ENCODE peak calls at places on chromosomes 3 and 15, in nine cellular contexts. A is lung, W is cardiac muscle cell, J is keratinocyte, G is kidney, F is heart left ventricle, V is thoracic aorta, X is pancreas, P is uterus. R is an unnamed sample.
A peak's percentile ranks its signal among the peaks of the same experiment; 100 is the strongest.

GRCh38 chr15:67833504-67834248 is 6.2 kb downstream of the RNU6-1 start:
- DNase-seq in A (no peak), W (peak; percentile 72), J (no peak), G (peak; percentile 79), F (no peak), V (no peak), X (no peak), P (no peak), R (peak; percentile 67)

GRCh38 chr3:127419140-127419539 is 131.3 kb upstream of the PRR20G start:
- DNase-seq in A (peak; percentile 18), W (no peak), J (no peak), G (peak; percentile 15), F (no peak), V (no peak), X (no peak), P (no peak), R (no peak)

GRCh38 chr3:45632956-45633355 is 38.4 kb downstream of the LIMD1 start:
- DNase-seq in A (no peak), W (no peak), J (no peak), G (no peak), F (no peak), V (no peak), X (no peak), P (no peak), R (no peak)

GRCh38 chr15:59998256-59999063 is 5.7 kb upstream of the FOXB1 start:
- DNase-seq in A (no peak), W (no peak), J (no peak), G (no peak), F (no peak), V (no peak), X (no peak), P (no peak), R (no peak)

GRCh38 chr3:171404376-171404982 is 55.7 kb downstream of the TNIK start:
- DNase-seq in A (no peak), W (no peak), J (no peak), G (no peak), F (no peak), V (no peak), X (no peak), P (no peak), R (no peak)

GRCh38 chr3:185988080-185988815 is 50.4 kb upstream of the TRA2B start:
- DNase-seq in A (no peak), W (no peak), J (no peak), G (no peak), F (no peak), V (no peak), X (no peak), P (no peak), R (no peak)

GRCh38 chr15:48062476-48062875 is 58.3 kb upstream of the SLC24A5 start:
- DNase-seq in A (no peak), W (no peak), J (no peak), G (no peak), F (no peak), V (no peak), X (no peak), P (no peak), R (no peak)

GRCh38 chr3:193901007-193901406 is 234.9 kb upstream of the HES1 start:
- DNase-seq in A (no peak), W (no peak), J (no peak), G (no peak), F (no peak), V (no peak), X (no peak), P (no peak), R (no peak)

GRCh38 chr15:76533995-76534394 is 197.4 kb downstream of the ISL2 start:
- DNase-seq in A (no peak), W (no peak), J (no peak), G (no peak), F (no peak), V (no peak), X (no peak), P (no peak), R (no peak)

GRCh38 chr3:73351423-73352071 is 273.2 kb downstream of the PDZRN3 start:
- DNase-seq in A (no peak), W (no peak), J (no peak), G (no peak), F (peak; percentile 64), V (no peak), X (no peak), P (peak; percentile 54), R (no peak)

GRCh38 chr15:96067677-96068076 is 262.8 kb upstream of the NR2F2 start:
- DNase-seq in A (no peak), W (no peak), J (no peak), G (no peak), F (no peak), V (no peak), X (no peak), P (no peak), R (no peak)
- H3K4me3 ChIP-seq in A (no peak overlapping the region), W (no peak overlapping the region), J (no peak overlapping the region), G (no peak overlapping the region), F (no peak overlapping the region), V (no peak overlapping the region), X (no peak overlapping the region), P (no peak overlapping the region), R (no peak overlapping the region)

GRCh38 chr15:97482521-97482920 is 478.0 kb upstream of the ARRDC4 start:
- DNase-seq in A (no peak), W (no peak), J (no peak), G (no peak), F (no peak), V (no peak), X (no peak), P (no peak), R (no peak)
- TF ChIP-seq CTCF in A (no peak), W (no peak), J (no peak), G (no peak), F (no peak), V (no peak), X (no peak), P (no peak), R (no peak)

DNA sequence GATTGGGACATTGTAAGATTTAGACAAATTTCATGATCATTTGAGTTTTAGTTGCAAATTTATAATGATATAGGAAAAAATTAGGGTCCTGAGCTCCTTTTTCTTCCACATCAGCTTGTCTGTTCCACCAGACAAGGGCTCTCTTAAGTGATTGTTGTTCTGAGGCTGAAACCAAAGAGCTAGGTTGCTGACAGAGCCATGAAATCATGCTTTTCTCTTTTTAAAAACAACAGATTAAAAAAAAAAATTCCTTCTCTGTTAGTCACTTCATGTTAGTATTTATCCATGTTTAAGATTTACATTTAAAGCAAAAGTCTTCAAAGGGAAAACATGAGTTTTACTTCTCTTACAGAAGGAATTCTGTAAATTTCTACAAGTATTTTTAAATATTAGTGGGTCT is 56.8 kb downstream of the ATP2C1 start:
- DNase-seq in A (no peak), W (no peak), J (no peak), G (no peak), F (no peak), V (no peak), X (no peak), P (no peak), R (no peak)
- H3K36me3 ChIP-seq in A (peaks cover 9% of the 10 kb centered on the region), W (peaks cover 13% of the 10 kb centered on the region), J (peaks cover 10% of the 10 kb centered on the region), G (peaks cover 2% of the 10 kb centered on the region), F (peaks cover 95% of the 10 kb centered on the region), V (peaks cover 17% of the 10 kb centered on the region), X (peaks cover 7% of the 10 kb centered on the region), P (no peaks in the 10 kb centered on the region), R (peaks cover 4% of the 10 kb centered on the region)

GRCh38 chr3:134406331-134407246 is 32.3 kb upstream of the AMOTL2 start:
- DNase-seq in A (peak; percentile 43), W (peak; percentile 55), J (no peak), G (peak; percentile 75), F (peak; percentile 71), V (no peak), X (peak; percentile 70), P (no peak), R (no peak)
- H3K4me3 ChIP-seq in A (peak overlapping the region; percentile 8), W (peak overlapping the region; percentile 18), J (no peak overlapping the region), G (peak overlapping the region; percentile 52), F (peak overlapping the region; percentile 31), V (peak overlapping the region; percentile 72), X (peak overlapping the region; percentile 43), P (peak overlapping the region; percentile 26), R (no peak overlapping the region)

GRCh38 chr15:77966540-77967290 is 110.8 kb downstream of the TBC1D2B start:
- DNase-seq in A (no peak), W (peak; percentile 42), J (no peak), G (no peak), F (no peak), V (no peak), X (no peak), P (no peak), R (no peak)
- TF ChIP-seq CTCF in A (peak; percentile 79), W (peak; percentile 85), J (peak; percentile 84), G (peak; percentile 73), F (peak; percentile 75), V (peak; percentile 85), X (peak; percentile 58), P (peak; percentile 85), R (peak; percentile 91)

R was measured in GM06990.